ENCODE peak calls at places on chromosomes 5 and 9, in four cellular contexts. Q is breast epithelium, R is GM04504, O is A549. S is an unnamed sample.

GRCh38 chr5:89246252-89246651 is 363.3 kb upstream of the MEF2C start:
- DNase-seq in O (no peak), R (no peak), Q (no peak), S (no peak)

GRCh38 chr9:88817628-88818027 is 173.6 kb upstream of the S1PR3 start:
- DNase-seq in Q (no peak), O (no peak), R (no peak), S (no peak)

GRCh38 chr9:2180171-2180570 is 165.0 kb downstream of the SMARCA2 start:
- DNase-seq in Q (no peak), O (no peak), R (no peak), S (no peak)

GRCh38 chr5:124867064-124867707 is 120.7 kb upstream of the ZNF608 start:
- DNase-seq in O (no peak), Q (no peak), R (peak), S (no peak)

GRCh38 chr5:143893638-143894037 is 81.7 kb downstream of the HMHB1 start:
- DNase-seq in O (no peak), Q (no peak), R (no peak), S (no peak)

GRCh38 chr5:172412724-172413260 is 41.5 kb downstream of the SH3PXD2B start:
- DNase-seq in R (peak), O (no peak), Q (peak), S (no peak)

GRCh38 chr5:67305913-67306710 is 109.5 kb upstream of the CD180 start:
- DNase-seq in R (no peak), O (no peak), Q (no peak), S (no peak)

GRCh38 chr9:970310-971002 is 6.0 kb upstream of the DMRT3 start:
- DNase-seq in O (no peak), R (no peak), Q (no peak), S (no peak)

GRCh38 chr5:94613583-94613982 is 4.8 kb downstream of the KIAA0825 start:
- DNase-seq in R (no peak), Q (no peak), O (peak), S (peak)

GRCh38 chr9:94181782-94182181 is 77.3 kb upstream of the ZNF169 start:
- DNase-seq in O (no peak), Q (no peak), R (no peak), S (no peak)